ENCODE peak calls at places on chromosomes 4 and X, in ten cellular contexts. P is hippocampal formation, B is NCI-H2107, A is head of caudate nucleus, C is activated gamma-delta T cell treated with Interleukin-2 at 50 U/mL for 16 hours, O is neural progenitor cell, E is AG04449, T is iris pigment epithelial cell, Q is kidney epithelial cell, I is brain pericyte. F is an unnamed sample.

GRCh38 chr4:87465739-87466366 is 43.5 kb downstream of the NUDT9 start:
- DNase-seq in A (no peak), Q (peak; percentile 7), O (peak; percentile 47), B (no peak), P (peak; percentile 57), T (peak; percentile 65), E (peak; percentile 23), C (no peak), I (no peak), F (peak; percentile 48)

GRCh38 chrX:10052906-10053625 is 85.9 kb downstream of the CLDN34 start:
- DNase-seq in I (no peak), Q (no peak), P (peak; percentile 69), O (no peak), C (no peak), A (peak; percentile 43), T (no peak), E (no peak), B (no peak), F (no peak)

GRCh38 chr4:164482092-164482404 is 271.9 kb upstream of the SMIM31 start:
- DNase-seq in Q (no peak), A (no peak), E (no peak), I (no peak), O (no peak), P (no peak), T (no peak), B (no peak), C (no peak), F (no peak)

GRCh38 chr4:23631255-23631950 is 258.4 kb downstream of the PPARGC1A start:
- DNase-seq in Q (no peak), B (no peak), O (no peak), E (no peak), A (no peak), C (no peak), P (no peak), I (no peak), T (no peak), F (no peak)

GRCh38 chr4:167906851-167907250 is 185.5 kb upstream of the ANXA10 start:
- DNase-seq in I (no peak), B (no peak), P (no peak), T (peak; percentile 67), C (no peak), Q (no peak), E (no peak), O (no peak), A (no peak), F (no peak)

GRCh38 chr4:139834210-139834609 is 168.6 kb downstream of the MGST2 start:
- DNase-seq in T (no peak), B (no peak), P (no peak), A (no peak), C (no peak), I (no peak), Q (no peak), O (peak; percentile 36), E (no peak), F (no peak)

GRCh38 chr4:7487464-7487863 is 52.7 kb upstream of the PSAPL1 start:
- DNase-seq in O (peak; percentile 57), Q (no peak), C (no peak), A (no peak), T (no peak), E (no peak), I (no peak), B (peak; percentile 2), P (no peak), F (no peak)

GRCh38 chr4:111228396-111228795 is 605.5 kb upstream of the PITX2 start:
- DNase-seq in I (no peak), A (no peak), B (no peak), Q (peak; percentile 21), P (no peak), C (no peak), T (peak; percentile 21), O (no peak), E (peak; percentile 10), F (no peak)

GRCh38 chrX:133171962-133172708 is 46.0 kb downstream of the TFDP3 start:
- DNase-seq in T (peak; percentile 34), Q (no peak), C (no peak), A (no peak), O (peak; percentile 16), I (no peak), P (no peak), E (no peak), B (no peak), F (peak; percentile 22)

GRCh38 chr4:56961107-56961500 is 16.3 kb downstream of the NOA1 start:
- DNase-seq in I (no peak), E (no peak), A (no peak), T (no peak), O (no peak), P (no peak), B (no peak), C (no peak), Q (no peak), F (no peak)